ENCODE peak calls at places on chromosomes 7 and 10, in five cellular contexts. R is stomach, C is neuronal stem cell, W is heart left ventricle, S is substantia nigra. G is an unnamed sample.

GRCh38 chr7:98203261-98203963 is 7.8 kb upstream of the BHLHA15 start:
- DNase-seq in R (no peak), C (no peak), W (no peak), S (no peak), G (no peak)

GRCh38 chr7:155584763-155585531 is 38.6 kb upstream of the CNPY1 start:
- DNase-seq in R (peak), C (no peak), W (no peak), S (no peak), G (no peak)

GRCh38 chr7:1725199-1725701 is 55.2 kb downstream of the ELFN1 start:
- DNase-seq in R (peak), C (no peak), W (peak), S (no peak), G (no peak)

GRCh38 chr7:107879400-107880035 is 11.5 kb upstream of the DLD start:
- DNase-seq in R (peak), C (no peak), W (no peak), S (no peak), G (no peak)

GRCh38 chr10:95133997-95134396 is 60.0 kb upstream of the ACSM6 start:
- DNase-seq in R (no peak), C (no peak), W (no peak), S (no peak), G (no peak)

GRCh38 chr10:78568664-78569063 is 500.1 kb upstream of the ZMIZ1 start:
- DNase-seq in R (no peak), C (no peak), W (no peak), S (no peak), G (no peak)

GRCh38 chr7:106377847-106378361 is 93.1 kb upstream of the NAMPT start:
- DNase-seq in R (no peak), C (no peak), W (no peak), S (no peak), G (no peak)

GRCh38 chr10:80660736-80661135 is 123.0 kb downstream of the SH2D4B start:
- DNase-seq in R (no peak), C (no peak), W (no peak), S (peak), G (peak)

GRCh38 chr7:90771281-90771680 is 175.2 kb downstream of the CDK14 start:
- DNase-seq in R (no peak), C (no peak), W (no peak), S (no peak), G (no peak)

GRCh38 chr7:32513205-32513604 is 17.9 kb downstream of the AVL9 start:
- DNase-seq in R (no peak), C (no peak), W (no peak), S (no peak), G (no peak)

GRCh38 chr10:28872592-28873165 is 195.4 kb downstream of the BAMBI start:
- DNase-seq in R (no peak), C (no peak), W (no peak), S (no peak), G (no peak)

GRCh38 chr7:37526623-37527022 is 78.0 kb upstream of the ELMO1 start:
- DNase-seq in R (no peak), C (no peak), W (no peak), S (no peak), G (no peak)

GRCh38 chr10:8360365-8360764 is 305.9 kb downstream of the GATA3 start:
- DNase-seq in R (no peak), C (no peak), W (no peak), S (no peak), G (no peak)

GRCh38 chr10:83432296-83433045 is 706.8 kb upstream of the GHITM start:
- DNase-seq in R (no peak), C (no peak), W (no peak), S (no peak), G (no peak)

GRCh38 chr7:64494912-64495461 is 67.9 kb downstream of the ZNF680 start:
- DNase-seq in R (no peak), C (no peak), W (no peak), S (no peak), G (peak)

DNA sequence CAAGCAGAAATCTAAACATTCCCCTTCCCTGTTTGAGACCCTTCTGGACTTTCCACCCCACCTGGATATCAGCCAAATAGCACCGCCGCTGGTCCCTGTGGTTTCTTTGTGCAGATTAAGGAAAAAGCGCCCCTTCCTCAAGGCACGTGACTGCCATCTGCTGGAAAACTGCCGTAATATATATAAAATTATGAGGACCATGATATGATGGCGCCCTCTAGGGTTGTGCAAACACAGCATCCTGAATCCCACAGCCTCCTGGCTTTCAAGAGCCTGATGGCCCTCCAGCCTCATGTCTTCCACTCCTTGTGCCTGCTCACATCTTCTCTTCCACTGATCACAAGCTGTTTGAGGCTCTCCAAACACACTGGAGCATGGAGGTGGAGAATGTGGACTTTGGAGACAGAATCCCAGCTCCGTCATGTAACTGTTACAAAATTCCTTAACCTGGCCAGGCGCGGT is 121.3 kb downstream of the MYL10 start:
- DNase-seq in R (no peak), C (peak), W (no peak), S (no peak), G (peak)
- H3K27ac ChIP-seq in R (no peak), C (no peak), W (no peak), S (no peak), G (no peak)

DNA sequence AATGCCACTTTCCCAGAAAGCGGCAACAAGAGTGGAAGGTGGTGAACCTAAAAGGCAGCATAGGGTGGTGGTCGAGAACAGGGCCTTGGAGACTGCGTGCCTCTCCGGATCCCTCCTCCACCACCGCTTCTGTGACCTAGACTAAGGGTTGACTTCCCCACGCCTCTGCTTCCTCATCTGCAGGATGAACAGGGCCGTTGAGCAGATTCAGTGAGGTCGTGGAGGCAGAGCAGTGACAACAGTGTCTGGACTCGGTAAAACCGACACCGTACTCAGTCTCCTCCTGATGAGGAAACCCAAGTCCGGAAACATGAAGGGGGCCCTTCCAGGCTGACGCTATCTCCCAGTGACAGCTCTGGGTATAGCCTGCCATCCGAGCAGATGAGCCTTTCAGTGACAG is 162.6 kb downstream of the CELF2 start:
- DNase-seq in R (peak), C (no peak), W (no peak), S (peak), G (no peak)
- H3K27ac ChIP-seq in R (no peak), C (no peak), W (no peak), S (no peak), G (peak)

GRCh38 chr7:23020742-23021401 is 6.9 kb upstream of the HYCC1 start:
- DNase-seq in R (no peak), C (no peak), W (no peak), S (no peak), G (no peak)
- H3K27ac ChIP-seq in R (no peak), C (no peak), W (no peak), S (no peak), G (no peak)

GRCh38 chr10:124465003-124465776 is 3.6 kb downstream of the LHPP start:
- DNase-seq in R (no peak), C (no peak), W (no peak), S (no peak), G (no peak)
- H3K27ac ChIP-seq in R (no peak), C (no peak), W (no peak), S (no peak), G (no peak)

G was measured in caudate nucleus.